ENCODE peak calls at places on chromosomes 7 and 10, in ten cellular contexts. One of them, this sample, is unnamed.

GRCh38 chr7:44408596-44408995 is 81.9 kb downstream of the NUDCD3 start:
- DNase-seq in IMR-90: no peak
- DNase-seq in fibroblast of mammary gland: no peak
- DNase-seq in colonic mucosa: no peak
- DNase-seq in GM23338: peak
- DNase-seq in kidney epithelial cell: no peak
- DNase-seq in tibial artery: no peak
- DNase-seq in fibroblast of lung: peak
- DNase-seq in endodermal cell: peak
- DNase-seq in foreskin fibroblast: no peak
- DNase-seq in this sample: no peak

GRCh38 chr10:86341361-86341811 is 25.2 kb downstream of the GRID1 start:
- DNase-seq in IMR-90: no peak
- DNase-seq in fibroblast of mammary gland: no peak
- DNase-seq in colonic mucosa: no peak
- DNase-seq in GM23338: peak
- DNase-seq in kidney epithelial cell: no peak
- DNase-seq in tibial artery: no peak
- DNase-seq in fibroblast of lung: no peak
- DNase-seq in endodermal cell: no peak
- DNase-seq in foreskin fibroblast: no peak
- DNase-seq in this sample: no peak

GRCh38 chr10:91740353-91740924 is 57.8 kb upstream of the TNKS2 start:
- DNase-seq in IMR-90: no peak
- DNase-seq in fibroblast of mammary gland: no peak
- DNase-seq in colonic mucosa: no peak
- DNase-seq in GM23338: no peak
- DNase-seq in kidney epithelial cell: no peak
- DNase-seq in tibial artery: no peak
- DNase-seq in fibroblast of lung: no peak
- DNase-seq in endodermal cell: no peak
- DNase-seq in foreskin fibroblast: no peak
- DNase-seq in this sample: no peak

GRCh38 chr10:86217386-86218080 is 149.1 kb downstream of the GRID1 start:
- DNase-seq in IMR-90: no peak
- DNase-seq in fibroblast of mammary gland: no peak
- DNase-seq in colonic mucosa: no peak
- DNase-seq in GM23338: no peak
- DNase-seq in kidney epithelial cell: no peak
- DNase-seq in tibial artery: no peak
- DNase-seq in fibroblast of lung: peak
- DNase-seq in endodermal cell: no peak
- DNase-seq in foreskin fibroblast: no peak
- DNase-seq in this sample: no peak

GRCh38 chr7:137948845-137949330 is 53.0 kb downstream of the CREB3L2 start:
- DNase-seq in IMR-90: no peak
- DNase-seq in fibroblast of mammary gland: no peak
- DNase-seq in colonic mucosa: no peak
- DNase-seq in GM23338: no peak
- DNase-seq in kidney epithelial cell: no peak
- DNase-seq in tibial artery: no peak
- DNase-seq in fibroblast of lung: no peak
- DNase-seq in endodermal cell: no peak
- DNase-seq in foreskin fibroblast: no peak
- DNase-seq in this sample: no peak

GRCh38 chr7:5173490-5173889 is 16.5 kb upstream of the WIPI2 start:
- DNase-seq in IMR-90: no peak
- DNase-seq in fibroblast of mammary gland: no peak
- DNase-seq in colonic mucosa: no peak
- DNase-seq in GM23338: no peak
- DNase-seq in kidney epithelial cell: no peak
- DNase-seq in tibial artery: no peak
- DNase-seq in fibroblast of lung: no peak
- DNase-seq in endodermal cell: no peak
- DNase-seq in foreskin fibroblast: no peak
- DNase-seq in this sample: no peak

GRCh38 chr10:122509323-122509722 is 48.0 kb downstream of the HTRA1 start:
- DNase-seq in IMR-90: no peak
- DNase-seq in fibroblast of mammary gland: no peak
- DNase-seq in colonic mucosa: no peak
- DNase-seq in GM23338: no peak
- DNase-seq in kidney epithelial cell: no peak
- DNase-seq in tibial artery: no peak
- DNase-seq in fibroblast of lung: no peak
- DNase-seq in endodermal cell: no peak
- DNase-seq in foreskin fibroblast: no peak
- DNase-seq in this sample: no peak

GRCh38 chr7:68936501-68936900 is 661.8 kb upstream of the AUTS2 start:
- DNase-seq in IMR-90: no peak
- DNase-seq in fibroblast of mammary gland: no peak
- DNase-seq in colonic mucosa: no peak
- DNase-seq in GM23338: no peak
- DNase-seq in kidney epithelial cell: no peak
- DNase-seq in tibial artery: no peak
- DNase-seq in fibroblast of lung: no peak
- DNase-seq in endodermal cell: no peak
- DNase-seq in foreskin fibroblast: no peak
- DNase-seq in this sample: no peak

GRCh38 chr7:103771294-103771693 is 218.2 kb downstream of the RELN start:
- DNase-seq in IMR-90: no peak
- DNase-seq in fibroblast of mammary gland: no peak
- DNase-seq in colonic mucosa: no peak
- DNase-seq in GM23338: peak
- DNase-seq in kidney epithelial cell: no peak
- DNase-seq in tibial artery: no peak
- DNase-seq in fibroblast of lung: no peak
- DNase-seq in endodermal cell: peak
- DNase-seq in foreskin fibroblast: no peak
- DNase-seq in this sample: no peak

GRCh38 chr7:29158748-29159147 is 12.4 kb upstream of the CPVL start:
- DNase-seq in IMR-90: no peak
- DNase-seq in fibroblast of mammary gland: no peak
- DNase-seq in colonic mucosa: no peak
- DNase-seq in GM23338: no peak
- DNase-seq in kidney epithelial cell: no peak
- DNase-seq in tibial artery: no peak
- DNase-seq in fibroblast of lung: no peak
- DNase-seq in endodermal cell: no peak
- DNase-seq in foreskin fibroblast: no peak
- DNase-seq in this sample: no peak

GRCh38 chr10:93413252-93413689 is 68.9 kb downstream of the MYOF start:
- DNase-seq in IMR-90: no peak
- DNase-seq in fibroblast of mammary gland: no peak
- DNase-seq in colonic mucosa: no peak
- DNase-seq in GM23338: no peak
- DNase-seq in kidney epithelial cell: no peak
- DNase-seq in tibial artery: no peak
- DNase-seq in fibroblast of lung: no peak
- DNase-seq in endodermal cell: no peak
- DNase-seq in foreskin fibroblast: peak
- DNase-seq in this sample: peak

GRCh38 chr10:21285742-21286311 is 239.7 kb downstream of the SKIDA1 start:
- DNase-seq in IMR-90: peak
- DNase-seq in fibroblast of mammary gland: peak
- DNase-seq in colonic mucosa: no peak
- DNase-seq in GM23338: no peak
- DNase-seq in kidney epithelial cell: peak
- DNase-seq in tibial artery: no peak
- DNase-seq in fibroblast of lung: peak
- DNase-seq in endodermal cell: no peak
- DNase-seq in foreskin fibroblast: no peak
- DNase-seq in this sample: peak

GRCh38 chr10:114295393-114295792 is 56.3 kb downstream of the VWA2 start:
- DNase-seq in IMR-90: no peak
- DNase-seq in fibroblast of mammary gland: no peak
- DNase-seq in colonic mucosa: no peak
- DNase-seq in GM23338: no peak
- DNase-seq in kidney epithelial cell: no peak
- DNase-seq in tibial artery: no peak
- DNase-seq in fibroblast of lung: no peak
- DNase-seq in endodermal cell: no peak
- DNase-seq in foreskin fibroblast: no peak
- DNase-seq in this sample: no peak

GRCh38 chr10:80545258-80545881 is 7.7 kb downstream of the SH2D4B start:
- DNase-seq in IMR-90: no peak
- DNase-seq in fibroblast of mammary gland: no peak
- DNase-seq in colonic mucosa: no peak
- DNase-seq in GM23338: no peak
- DNase-seq in kidney epithelial cell: no peak
- DNase-seq in tibial artery: no peak
- DNase-seq in fibroblast of lung: no peak
- DNase-seq in endodermal cell: no peak
- DNase-seq in foreskin fibroblast: no peak
- DNase-seq in this sample: no peak

GRCh38 chr7:30929686-30930085 is 18.0 kb downstream of the AQP1 start:
- DNase-seq in IMR-90: no peak
- DNase-seq in fibroblast of mammary gland: no peak
- DNase-seq in colonic mucosa: peak
- DNase-seq in GM23338: no peak
- DNase-seq in kidney epithelial cell: no peak
- DNase-seq in tibial artery: no peak
- DNase-seq in fibroblast of lung: no peak
- DNase-seq in endodermal cell: peak
- DNase-seq in foreskin fibroblast: no peak
- DNase-seq in this sample: no peak

GRCh38 chr7:74722045-74722603 is 51.7 kb upstream of the NCF1 start:
- DNase-seq in IMR-90: no peak
- DNase-seq in fibroblast of mammary gland: no peak
- DNase-seq in colonic mucosa: no peak
- DNase-seq in GM23338: no peak
- DNase-seq in kidney epithelial cell: no peak
- DNase-seq in tibial artery: no peak
- DNase-seq in fibroblast of lung: no peak
- DNase-seq in endodermal cell: no peak
- DNase-seq in foreskin fibroblast: no peak
- DNase-seq in this sample: no peak

GRCh38 chr7:41045556-41046123 is 657.2 kb downstream of the INHBA start:
- DNase-seq in IMR-90: no peak
- DNase-seq in fibroblast of mammary gland: no peak
- DNase-seq in colonic mucosa: peak
- DNase-seq in GM23338: no peak
- DNase-seq in kidney epithelial cell: no peak
- DNase-seq in tibial artery: no peak
- DNase-seq in fibroblast of lung: no peak
- DNase-seq in endodermal cell: peak
- DNase-seq in foreskin fibroblast: no peak
- DNase-seq in this sample: peak

GRCh38 chr10:22630229-22631174 is 83.9 kb downstream of the PIP4K2A start:
- DNase-seq in IMR-90: peak
- DNase-seq in fibroblast of mammary gland: peak
- DNase-seq in colonic mucosa: no peak
- DNase-seq in GM23338: no peak
- DNase-seq in kidney epithelial cell: no peak
- DNase-seq in tibial artery: no peak
- DNase-seq in fibroblast of lung: peak
- DNase-seq in endodermal cell: no peak
- DNase-seq in foreskin fibroblast: peak
- DNase-seq in this sample: peak

GRCh38 chr7:94195813-94196212 is 191.7 kb upstream of the BET1 start:
- DNase-seq in IMR-90: no peak
- DNase-seq in fibroblast of mammary gland: no peak
- DNase-seq in colonic mucosa: no peak
- DNase-seq in GM23338: no peak
- DNase-seq in kidney epithelial cell: no peak
- DNase-seq in tibial artery: no peak
- DNase-seq in fibroblast of lung: no peak
- DNase-seq in endodermal cell: no peak
- DNase-seq in foreskin fibroblast: no peak
- DNase-seq in this sample: no peak

GRCh38 chr7:98760201-98760651 is 109.6 kb downstream of the TMEM130 start:
- DNase-seq in IMR-90: no peak
- DNase-seq in fibroblast of mammary gland: peak
- DNase-seq in colonic mucosa: no peak
- DNase-seq in GM23338: no peak
- DNase-seq in kidney epithelial cell: no peak
- DNase-seq in tibial artery: peak
- DNase-seq in fibroblast of lung: peak
- DNase-seq in endodermal cell: no peak
- DNase-seq in foreskin fibroblast: peak
- DNase-seq in this sample: no peak
- H3K4me3 ChIP-seq in IMR-90: no peak
- H3K4me3 ChIP-seq in fibroblast of mammary gland: no peak
- H3K4me3 ChIP-seq in colonic mucosa: no peak
- H3K4me3 ChIP-seq in GM23338: no peak
- H3K4me3 ChIP-seq in kidney epithelial cell: no peak
- H3K4me3 ChIP-seq in tibial artery: peak
- H3K4me3 ChIP-seq in fibroblast of lung: no peak
- H3K4me3 ChIP-seq in endodermal cell: no peak
- H3K4me3 ChIP-seq in foreskin fibroblast: peak
- H3K4me3 ChIP-seq in this sample: no peak

DNA sequence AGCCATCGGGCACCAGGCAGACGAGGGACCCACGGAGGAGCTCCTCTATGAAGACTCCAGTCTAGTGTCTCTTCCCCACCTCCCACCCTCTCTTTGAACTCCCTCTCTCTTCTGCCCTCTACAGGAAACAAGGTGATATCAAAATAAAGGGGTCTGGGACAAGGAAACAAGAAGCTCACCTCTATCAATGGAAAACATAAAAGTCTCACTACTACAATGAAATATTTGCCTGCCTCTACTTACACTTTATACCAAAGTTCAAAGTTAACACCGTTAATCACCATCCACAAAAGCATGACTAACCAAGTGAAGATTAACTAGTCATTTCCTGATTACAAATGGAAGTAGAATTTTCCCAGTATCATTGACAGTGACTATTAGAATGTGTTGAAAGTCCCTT is 82.2 kb downstream of the PARD3 start:
- DNase-seq in IMR-90: peak
- DNase-seq in fibroblast of mammary gland: peak
- DNase-seq in colonic mucosa: no peak
- DNase-seq in GM23338: peak
- DNase-seq in kidney epithelial cell: no peak
- DNase-seq in tibial artery: no peak
- DNase-seq in fibroblast of lung: peak
- DNase-seq in endodermal cell: no peak
- DNase-seq in foreskin fibroblast: peak
- DNase-seq in this sample: peak
- TF ChIP-seq CTCF in IMR-90: no peak
- TF ChIP-seq CTCF in fibroblast of mammary gland: peak
- TF ChIP-seq CTCF in colonic mucosa: no peak
- TF ChIP-seq CTCF in GM23338: peak
- TF ChIP-seq CTCF in kidney epithelial cell: peak
- TF ChIP-seq CTCF in tibial artery: no peak
- TF ChIP-seq CTCF in fibroblast of lung: no peak
- TF ChIP-seq CTCF in endodermal cell: peak
- TF ChIP-seq CTCF in foreskin fibroblast: no peak
- TF ChIP-seq CTCF in this sample: peak

GRCh38 chr10:75405201-75406143 is 3.9 kb upstream of the ZNF503 start:
- DNase-seq in IMR-90: no peak
- DNase-seq in fibroblast of mammary gland: no peak
- DNase-seq in colonic mucosa: peak
- DNase-seq in GM23338: peak
- DNase-seq in kidney epithelial cell: no peak
- DNase-seq in tibial artery: no peak
- DNase-seq in fibroblast of lung: peak
- DNase-seq in endodermal cell: peak
- DNase-seq in foreskin fibroblast: no peak
- DNase-seq in this sample: peak
- H3K4me3 ChIP-seq in IMR-90: no peak
- H3K4me3 ChIP-seq in fibroblast of mammary gland: no peak
- H3K4me3 ChIP-seq in colonic mucosa: no peak
- H3K4me3 ChIP-seq in GM23338: peak
- H3K4me3 ChIP-seq in kidney epithelial cell: peak
- H3K4me3 ChIP-seq in tibial artery: no peak
- H3K4me3 ChIP-seq in fibroblast of lung: peak
- H3K4me3 ChIP-seq in endodermal cell: peak
- H3K4me3 ChIP-seq in foreskin fibroblast: no peak
- H3K4me3 ChIP-seq in this sample: peak

GRCh38 chr7:89771003-89771636 is 383.1 kb upstream of the STEAP1 start:
- DNase-seq in IMR-90: no peak
- DNase-seq in fibroblast of mammary gland: no peak
- DNase-seq in colonic mucosa: no peak
- DNase-seq in GM23338: peak
- DNase-seq in kidney epithelial cell: no peak
- DNase-seq in tibial artery: no peak
- DNase-seq in fibroblast of lung: no peak
- DNase-seq in endodermal cell: no peak
- DNase-seq in foreskin fibroblast: peak
- DNase-seq in this sample: no peak
- TF ChIP-seq CTCF in IMR-90: no peak
- TF ChIP-seq CTCF in fibroblast of mammary gland: peak
- TF ChIP-seq CTCF in colonic mucosa: no peak
- TF ChIP-seq CTCF in GM23338: peak
- TF ChIP-seq CTCF in kidney epithelial cell: peak
- TF ChIP-seq CTCF in tibial artery: no peak
- TF ChIP-seq CTCF in fibroblast of lung: no peak
- TF ChIP-seq CTCF in endodermal cell: peak
- TF ChIP-seq CTCF in foreskin fibroblast: no peak
- TF ChIP-seq CTCF in this sample: peak

This sample was measured in epithelial cell of esophagus.